ENCODE peak calls at places on chromosome 4, in ten cellular contexts. P, E, D, B, X, O, Z, K, W and L are unnamed samples.

GRCh38 chr4:133081246-133081645 is 67.8 kb upstream of the PCDH10 start:
- DNase-seq in P (no peak), E (no peak), D (no peak), B (no peak), X (peak), O (peak), Z (no peak), K (no peak), W (no peak), L (no peak)

GRCh38 chr4:5821665-5822358 is 71.1 kb downstream of the CRMP1 start:
- DNase-seq in P (no peak), E (no peak), D (no peak), B (no peak), X (peak), O (peak), Z (no peak), K (peak), W (peak), L (peak)

GRCh38 chr4:102826105-102826889 is 1.1 kb downstream of the UBE2D3 start:
- DNase-seq in P (no peak), E (no peak), D (no peak), B (no peak), X (no peak), O (no peak), Z (no peak), K (peak), W (no peak), L (no peak)

GRCh38 chr4:99404595-99405287 is 30.4 kb downstream of the ADH7 start:
- DNase-seq in P (no peak), E (peak), D (no peak), B (no peak), X (peak), O (peak), Z (no peak), K (no peak), W (no peak), L (no peak)

GRCh38 chr4:126583509-126583908 is 1049.2 kb upstream of the INTU start:
- DNase-seq in P (no peak), E (no peak), D (no peak), B (no peak), X (peak), O (peak), Z (no peak), K (peak), W (no peak), L (no peak)

GRCh38 chr4:111631157-111631999 is 513.9 kb upstream of the FAM241A start:
- DNase-seq in P (peak), E (no peak), D (peak), B (no peak), X (peak), O (peak), Z (no peak), K (peak), W (no peak), L (no peak)

GRCh38 chr4:17010426-17011087 is 112.1 kb upstream of the LDB2 start:
- DNase-seq in P (no peak), E (no peak), D (no peak), B (no peak), X (no peak), O (no peak), Z (no peak), K (no peak), W (no peak), L (no peak)

GRCh38 chr4:152682143-152682542 is 2.3 kb upstream of the TMEM154 start:
- DNase-seq in P (no peak), E (no peak), D (no peak), B (no peak), X (no peak), O (no peak), Z (no peak), K (no peak), W (no peak), L (no peak)

GRCh38 chr4:80079255-80079923 is 6.4 kb upstream of the ANTXR2 start:
- DNase-seq in P (peak), E (no peak), D (no peak), B (no peak), X (no peak), O (no peak), Z (no peak), K (no peak), W (peak), L (no peak)

GRCh38 chr4:88439161-88439760 is 17.7 kb upstream of the HERC5 start:
- DNase-seq in P (no peak), E (peak), D (no peak), B (no peak), X (peak), O (no peak), Z (no peak), K (no peak), W (no peak), L (no peak)

GRCh38 chr4:74157116-74157742 is 689 bp upstream of the MTHFD2L start:
- DNase-seq in P (no peak), E (peak), D (no peak), B (no peak), X (no peak), O (no peak), Z (no peak), K (no peak), W (no peak), L (no peak)

GRCh38 chr4:98939892-98940298 is 11.0 kb upstream of the EIF4E start:
- DNase-seq in P (no peak), E (peak), D (peak), B (no peak), X (peak), O (peak), Z (peak), K (peak), W (no peak), L (no peak)

GRCh38 chr4:86730310-86730709 is 118.9 kb downstream of the SLC10A6 start:
- DNase-seq in P (no peak), E (no peak), D (no peak), B (no peak), X (peak), O (no peak), Z (no peak), K (peak), W (peak), L (no peak)

GRCh38 chr4:102786279-102786678 is 25.5 kb upstream of the MANBA start:
- DNase-seq in P (no peak), E (no peak), D (no peak), B (no peak), X (no peak), O (no peak), Z (no peak), K (no peak), W (no peak), L (no peak)

GRCh38 chr4:10032625-10033024 is 11.3 kb upstream of the SLC2A9 start:
- DNase-seq in P (no peak), E (peak), D (no peak), B (no peak), X (no peak), O (peak), Z (no peak), K (no peak), W (no peak), L (no peak)

GRCh38 chr4:151957163-151957562 is 196.4 kb upstream of the GATB start:
- DNase-seq in P (peak), E (no peak), D (no peak), B (no peak), X (peak), O (no peak), Z (no peak), K (peak), W (no peak), L (no peak)

GRCh38 chr4:73740353-73740778 is at the start of gene CXCL8:
- DNase-seq in P (peak), E (peak), D (peak), B (peak), X (peak), O (peak), Z (peak), K (no peak), W (peak), L (no peak)

GRCh38 chr4:65819192-65819591 is 148.9 kb upstream of the EPHA5 start:
- DNase-seq in P (no peak), E (no peak), D (no peak), B (no peak), X (no peak), O (no peak), Z (no peak), K (no peak), W (no peak), L (no peak)

GRCh38 chr4:112655270-112655669 is 18.3 kb downstream of the LARP7 start:
- DNase-seq in P (no peak), E (no peak), D (no peak), B (no peak), X (no peak), O (no peak), Z (no peak), K (no peak), W (no peak), L (no peak)

GRCh38 chr4:31949045-31949444 is 1228.9 kb downstream of the PCDH7 start:
- DNase-seq in P (no peak), E (no peak), D (no peak), B (no peak), X (no peak), O (no peak), Z (no peak), K (no peak), W (no peak), L (no peak)

GRCh38 chr4:115119804-115120352 is 6.5 kb upstream of the NDST4 start:
- DNase-seq in P (no peak), E (no peak), D (no peak), B (no peak), X (no peak), O (no peak), Z (no peak), K (no peak), W (no peak), L (no peak)

GRCh38 chr4:140163029-140163810 is 9.2 kb upstream of the MAML3 start:
- DNase-seq in P (no peak), E (no peak), D (no peak), B (no peak), X (no peak), O (no peak), Z (peak), K (peak), W (no peak), L (no peak)

GRCh38 chr4:128636906-128637305 is 172.6 kb upstream of the JADE1 start:
- DNase-seq in P (no peak), E (no peak), D (no peak), B (no peak), X (peak), O (no peak), Z (no peak), K (no peak), W (no peak), L (no peak)

GRCh38 chr4:1283711-1284110 is 6.0 kb upstream of the MAEA start:
- DNase-seq in P (no peak), E (no peak), D (no peak), B (no peak), X (no peak), O (no peak), Z (no peak), K (no peak), W (no peak), L (no peak)

GRCh38 chr4:166594326-166594946 is 639.9 kb downstream of the SPOCK3 start:
- DNase-seq in P (no peak), E (peak), D (peak), B (no peak), X (peak), O (peak), Z (no peak), K (peak), W (no peak), L (no peak)

GRCh38 chr4:61011051-61011450 is 189.1 kb upstream of the ADGRL3 start:
- DNase-seq in P (no peak), E (no peak), D (no peak), B (no peak), X (no peak), O (no peak), Z (no peak), K (no peak), W (no peak), L (no peak)

GRCh38 chr4:99655315-99656081 is 2.1 kb downstream of the C4orf54 start:
- DNase-seq in P (peak), E (peak), D (no peak), B (peak), X (no peak), O (no peak), Z (no peak), K (no peak), W (no peak), L (no peak)

GRCh38 chr4:185117300-185117934 is 25.6 kb upstream of the SLC25A4 start:
- DNase-seq in P (no peak), E (no peak), D (no peak), B (no peak), X (no peak), O (no peak), Z (no peak), K (no peak), W (no peak), L (no peak)

GRCh38 chr4:15653864-15654391 is 1.2 kb downstream of the FBXL5 start:
- DNase-seq in P (no peak), E (peak), D (peak), B (no peak), X (peak), O (no peak), Z (no peak), K (peak), W (peak), L (no peak)

GRCh38 chr4:102438396-102438795 is 62.8 kb upstream of the NFKB1 start:
- DNase-seq in P (no peak), E (no peak), D (no peak), B (no peak), X (no peak), O (no peak), Z (no peak), K (no peak), W (no peak), L (no peak)

GRCh38 chr4:152479428-152480026 is 56.4 kb downstream of the FBXW7 start:
- DNase-seq in P (no peak), E (peak), D (no peak), B (no peak), X (no peak), O (no peak), Z (no peak), K (no peak), W (no peak), L (no peak)

GRCh38 chr4:180363817-180364216 is 1879.4 kb upstream of the TENM3 start:
- DNase-seq in P (no peak), E (no peak), D (no peak), B (no peak), X (peak), O (no peak), Z (no peak), K (no peak), W (peak), L (no peak)

GRCh38 chr4:89599026-89599425 is 237.9 kb downstream of the SNCA start:
- DNase-seq in P (no peak), E (no peak), D (no peak), B (no peak), X (no peak), O (no peak), Z (no peak), K (no peak), W (no peak), L (no peak)

GRCh38 chr4:26936284-26937065 is 75.8 kb downstream of the STIM2 start:
- DNase-seq in P (no peak), E (no peak), D (no peak), B (no peak), X (no peak), O (no peak), Z (no peak), K (no peak), W (no peak), L (no peak)

GRCh38 chr4:110055014-110055768 is 142.5 kb downstream of the EGF start:
- DNase-seq in P (no peak), E (no peak), D (no peak), B (no peak), X (no peak), O (no peak), Z (no peak), K (peak), W (no peak), L (no peak)
- H3K27ac ChIP-seq in P (no peak), E (no peak), D (no peak), B (no peak), X (no peak), O (no peak), Z (no peak), K (peak), W (no peak), L (no peak)

DNA sequence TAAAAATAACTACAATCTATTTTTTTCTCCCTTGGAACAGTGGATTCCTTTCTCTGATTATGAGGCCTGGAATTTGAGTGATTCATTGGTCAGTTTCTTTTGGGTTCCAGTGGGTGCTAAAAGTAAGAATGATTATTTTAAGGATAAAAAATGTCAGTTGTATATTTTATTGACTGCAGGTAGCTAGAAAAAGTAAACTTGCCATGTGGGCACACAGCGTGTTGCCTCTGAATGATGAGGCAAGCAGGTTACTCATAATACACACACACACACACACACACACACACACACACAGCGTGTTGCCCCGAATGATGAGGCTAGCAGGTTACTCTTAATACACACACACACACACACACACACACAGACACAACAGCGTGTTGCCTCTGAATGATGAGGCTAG is 13.8 kb downstream of the GALNT7 start:
- DNase-seq in P (no peak), E (peak), D (no peak), B (no peak), X (no peak), O (peak), Z (no peak), K (no peak), W (no peak), L (no peak)
- H3K27ac ChIP-seq in P (no peak), E (no peak), D (no peak), B (no peak), X (no peak), O (peak), Z (no peak), K (no peak), W (peak), L (no peak)

GRCh38 chr4:3340703-3341088 is 47.9 kb downstream of the RGS12 start:
- DNase-seq in P (peak), E (peak), D (no peak), B (no peak), X (no peak), O (no peak), Z (no peak), K (no peak), W (no peak), L (no peak)

GRCh38 chr4:3341760-3342159 is 48.9 kb downstream of the RGS12 start:
- DNase-seq in P (no peak), E (no peak), D (no peak), B (no peak), X (no peak), O (no peak), Z (no peak), K (no peak), W (no peak), L (no peak)

GRCh38 chr4:3344104-3344503 is 51.3 kb downstream of the RGS12 start:
- DNase-seq in P (no peak), E (no peak), D (no peak), B (no peak), X (no peak), O (no peak), Z (no peak), K (no peak), W (no peak), L (no peak)

GRCh38 chr4:3343358-3343757 is 50.5 kb downstream of the RGS12 start:
- DNase-seq in P (no peak), E (no peak), D (no peak), B (no peak), X (no peak), O (no peak), Z (no peak), K (no peak), W (no peak), L (no peak)

GRCh38 chr4:3342182-3342854 is 49.5 kb downstream of the RGS12 start:
- DNase-seq in P (no peak), E (no peak), D (no peak), B (no peak), X (no peak), O (no peak), Z (no peak), K (no peak), W (no peak), L (peak)
- H3K27ac ChIP-seq in P (no peak), E (no peak), D (no peak), B (no peak), X (peak), O (no peak), Z (no peak), K (no peak), W (no peak), L (no peak)

GRCh38 chr4:154560824-154561231 is 2.0 kb upstream of the FGB start:
- DNase-seq in P (no peak), E (peak), D (no peak), B (no peak), X (no peak), O (no peak), Z (no peak), K (no peak), W (no peak), L (no peak)
- H3K27ac ChIP-seq in P (no peak), E (no peak), D (no peak), B (no peak), X (no peak), O (no peak), Z (no peak), K (no peak), W (no peak), L (no peak)

GRCh38 chr4:137535718-137536117 is 3.4 kb upstream of the PCDH18 start:
- DNase-seq in P (no peak), E (no peak), D (no peak), B (no peak), X (no peak), O (no peak), Z (no peak), K (peak), W (no peak), L (no peak)

GRCh38 chr4:137531951-137532868 is at the start of gene PCDH18:
- DNase-seq in P (peak), E (peak), D (no peak), B (peak), X (peak), O (no peak), Z (peak), K (peak), W (no peak), L (peak)

GRCh38 chr4:137533855-137534254 is 1.6 kb upstream of the PCDH18 start:
- DNase-seq in P (no peak), E (no peak), D (no peak), B (no peak), X (no peak), O (no peak), Z (no peak), K (peak), W (no peak), L (no peak)

GRCh38 chr4:137532869-137533236 is 559 bp upstream of the PCDH18 start:
- DNase-seq in P (no peak), E (no peak), D (no peak), B (no peak), X (peak), O (no peak), Z (no peak), K (peak), W (no peak), L (no peak)

GRCh38 chr4:137534516-137534915 is 2.2 kb upstream of the PCDH18 start:
- DNase-seq in P (no peak), E (no peak), D (no peak), B (no peak), X (no peak), O (no peak), Z (no peak), K (no peak), W (no peak), L (no peak)
- H3K27ac ChIP-seq in P (no peak), E (no peak), D (no peak), B (peak), X (no peak), O (no peak), Z (no peak), K (peak), W (no peak), L (no peak)

GRCh38 chr4:176762661-176763308 is 29.9 kb downstream of the VEGFC start:
- DNase-seq in P (no peak), E (no peak), D (no peak), B (no peak), X (no peak), O (no peak), Z (no peak), K (no peak), W (no peak), L (no peak)
- H3K27ac ChIP-seq in P (no peak), E (no peak), D (no peak), B (no peak), X (no peak), O (no peak), Z (no peak), K (no peak), W (no peak), L (no peak)

GRCh38 chr4:149987330-149987751 is 90.9 kb upstream of the DCLK2 start:
- DNase-seq in P (no peak), E (no peak), D (no peak), B (no peak), X (no peak), O (no peak), Z (no peak), K (no peak), W (no peak), L (no peak)
- H3K27ac ChIP-seq in P (no peak), E (no peak), D (no peak), B (no peak), X (no peak), O (no peak), Z (no peak), K (no peak), W (no peak), L (no peak)

GRCh38 chr4:30396772-30397475 is 323.2 kb upstream of the PCDH7 start:
- DNase-seq in P (no peak), E (peak), D (no peak), B (no peak), X (no peak), O (no peak), Z (no peak), K (no peak), W (no peak), L (no peak)
- H3K27ac ChIP-seq in P (no peak), E (no peak), D (no peak), B (no peak), X (no peak), O (no peak), Z (no peak), K (no peak), W (no peak), L (no peak)